ENCODE peak calls at places on chromosomes 1 and 21, in six cellular contexts. One of them, this sample, is unnamed.

GRCh38 chr1:168689726-168690602 is 39.0 kb downstream of the DPT start:
- DNase-seq in mammary epithelial cell: peak
- DNase-seq in psoas muscle: no peak
- DNase-seq in neural progenitor cell: no peak
- DNase-seq in sigmoid colon: no peak
- DNase-seq in CD8-positive, alpha-beta memory T cell: no peak
- DNase-seq in this sample: no peak

GRCh38 chr21:44618504-44618903 is 6.6 kb downstream of the KRTAP10-8 start:
- DNase-seq in mammary epithelial cell: no peak
- DNase-seq in psoas muscle: peak
- DNase-seq in neural progenitor cell: no peak
- DNase-seq in sigmoid colon: peak
- DNase-seq in CD8-positive, alpha-beta memory T cell: no peak
- DNase-seq in this sample: no peak

GRCh38 chr1:155184835-155185782 is 11.5 kb downstream of the TRIM46 start:
- DNase-seq in mammary epithelial cell: no peak
- DNase-seq in psoas muscle: no peak
- DNase-seq in neural progenitor cell: no peak
- DNase-seq in sigmoid colon: peak
- DNase-seq in CD8-positive, alpha-beta memory T cell: no peak
- DNase-seq in this sample: no peak

GRCh38 chr21:29176721-29177120 is 46.3 kb downstream of the MAP3K7CL start:
- DNase-seq in mammary epithelial cell: no peak
- DNase-seq in psoas muscle: no peak
- DNase-seq in neural progenitor cell: no peak
- DNase-seq in sigmoid colon: no peak
- DNase-seq in CD8-positive, alpha-beta memory T cell: no peak
- DNase-seq in this sample: no peak

GRCh38 chr1:245876586-245876985 is 630.5 kb downstream of the SMYD3 start:
- DNase-seq in mammary epithelial cell: no peak
- DNase-seq in psoas muscle: no peak
- DNase-seq in neural progenitor cell: no peak
- DNase-seq in sigmoid colon: no peak
- DNase-seq in CD8-positive, alpha-beta memory T cell: no peak
- DNase-seq in this sample: no peak

GRCh38 chr1:236913371-236914037 is 90.7 kb downstream of the MT1HL1 start:
- DNase-seq in mammary epithelial cell: peak
- DNase-seq in psoas muscle: no peak
- DNase-seq in neural progenitor cell: no peak
- DNase-seq in sigmoid colon: no peak
- DNase-seq in CD8-positive, alpha-beta memory T cell: no peak
- DNase-seq in this sample: no peak

GRCh38 chr1:183987593-183988318 is 49.8 kb downstream of the COLGALT2 start:
- DNase-seq in mammary epithelial cell: no peak
- DNase-seq in psoas muscle: no peak
- DNase-seq in neural progenitor cell: no peak
- DNase-seq in sigmoid colon: no peak
- DNase-seq in CD8-positive, alpha-beta memory T cell: no peak
- DNase-seq in this sample: no peak

GRCh38 chr1:87325982-87326738 is 2.5 kb upstream of the LMO4 start:
- DNase-seq in mammary epithelial cell: peak
- DNase-seq in psoas muscle: no peak
- DNase-seq in neural progenitor cell: peak
- DNase-seq in sigmoid colon: no peak
- DNase-seq in CD8-positive, alpha-beta memory T cell: peak
- DNase-seq in this sample: no peak

GRCh38 chr1:210272666-210273065 is 40.1 kb downstream of the SERTAD4 start:
- DNase-seq in mammary epithelial cell: no peak
- DNase-seq in psoas muscle: no peak
- DNase-seq in neural progenitor cell: peak
- DNase-seq in sigmoid colon: no peak
- DNase-seq in CD8-positive, alpha-beta memory T cell: no peak
- DNase-seq in this sample: no peak

GRCh38 chr1:9842781-9843575 is 19.2 kb upstream of the CLSTN1 start:
- DNase-seq in mammary epithelial cell: no peak
- DNase-seq in psoas muscle: no peak
- DNase-seq in neural progenitor cell: no peak
- DNase-seq in sigmoid colon: no peak
- DNase-seq in CD8-positive, alpha-beta memory T cell: no peak
- DNase-seq in this sample: no peak

GRCh38 chr1:934991-935750 is 11.4 kb downstream of the SAMD11 start:
- DNase-seq in mammary epithelial cell: no peak
- DNase-seq in psoas muscle: no peak
- DNase-seq in neural progenitor cell: no peak
- DNase-seq in sigmoid colon: no peak
- DNase-seq in CD8-positive, alpha-beta memory T cell: no peak
- DNase-seq in this sample: no peak

GRCh38 chr1:198169704-198170103 is 12.9 kb downstream of the NEK7 start:
- DNase-seq in mammary epithelial cell: peak
- DNase-seq in psoas muscle: no peak
- DNase-seq in neural progenitor cell: no peak
- DNase-seq in sigmoid colon: no peak
- DNase-seq in CD8-positive, alpha-beta memory T cell: no peak
- DNase-seq in this sample: no peak

GRCh38 chr21:41824466-41825207 is 54.5 kb downstream of the PRDM15 start:
- DNase-seq in mammary epithelial cell: no peak
- DNase-seq in psoas muscle: no peak
- DNase-seq in neural progenitor cell: no peak
- DNase-seq in sigmoid colon: no peak
- DNase-seq in CD8-positive, alpha-beta memory T cell: no peak
- DNase-seq in this sample: no peak

GRCh38 chr1:1391225-1391624 is 7.9 kb downstream of the CCNL2 start:
- DNase-seq in mammary epithelial cell: no peak
- DNase-seq in psoas muscle: no peak
- DNase-seq in neural progenitor cell: no peak
- DNase-seq in sigmoid colon: no peak
- DNase-seq in CD8-positive, alpha-beta memory T cell: no peak
- DNase-seq in this sample: no peak

GRCh38 chr1:64423526-64423925 is 46.4 kb upstream of the CACHD1 start:
- DNase-seq in mammary epithelial cell: no peak
- DNase-seq in psoas muscle: no peak
- DNase-seq in neural progenitor cell: no peak
- DNase-seq in sigmoid colon: no peak
- DNase-seq in CD8-positive, alpha-beta memory T cell: no peak
- DNase-seq in this sample: no peak

GRCh38 chr1:223707270-223708000 is 4.9 kb upstream of the CAPN2 start:
- DNase-seq in mammary epithelial cell: peak
- DNase-seq in psoas muscle: peak
- DNase-seq in neural progenitor cell: no peak
- DNase-seq in sigmoid colon: peak
- DNase-seq in CD8-positive, alpha-beta memory T cell: no peak
- DNase-seq in this sample: no peak

GRCh38 chr1:83102630-83103071 is 896.3 kb downstream of the TTLL7 start:
- DNase-seq in mammary epithelial cell: no peak
- DNase-seq in psoas muscle: no peak
- DNase-seq in neural progenitor cell: no peak
- DNase-seq in sigmoid colon: no peak
- DNase-seq in CD8-positive, alpha-beta memory T cell: no peak
- DNase-seq in this sample: no peak

GRCh38 chr1:168428063-168428731 is 115.6 kb downstream of the XCL2 start:
- DNase-seq in mammary epithelial cell: no peak
- DNase-seq in psoas muscle: peak
- DNase-seq in neural progenitor cell: no peak
- DNase-seq in sigmoid colon: peak
- DNase-seq in CD8-positive, alpha-beta memory T cell: no peak
- DNase-seq in this sample: no peak

GRCh38 chr21:27475363-27475955 is 508.6 kb upstream of the ADAMTS5 start:
- DNase-seq in mammary epithelial cell: no peak
- DNase-seq in psoas muscle: no peak
- DNase-seq in neural progenitor cell: no peak
- DNase-seq in sigmoid colon: no peak
- DNase-seq in CD8-positive, alpha-beta memory T cell: no peak
- DNase-seq in this sample: no peak

GRCh38 chr1:111515291-111516007 is 12.0 kb upstream of the ADORA3 start:
- DNase-seq in mammary epithelial cell: peak
- DNase-seq in psoas muscle: peak
- DNase-seq in neural progenitor cell: no peak
- DNase-seq in sigmoid colon: peak
- DNase-seq in CD8-positive, alpha-beta memory T cell: no peak
- DNase-seq in this sample: no peak

GRCh38 chr1:2642131-2642559 is 9.3 kb upstream of the MMEL1 start:
- DNase-seq in mammary epithelial cell: no peak
- DNase-seq in psoas muscle: no peak
- DNase-seq in neural progenitor cell: no peak
- DNase-seq in sigmoid colon: peak
- DNase-seq in CD8-positive, alpha-beta memory T cell: no peak
- DNase-seq in this sample: no peak

GRCh38 chr1:3222042-3222692 is 153.2 kb downstream of the PRDM16 start:
- DNase-seq in mammary epithelial cell: no peak
- DNase-seq in psoas muscle: no peak
- DNase-seq in neural progenitor cell: no peak
- DNase-seq in sigmoid colon: no peak
- DNase-seq in CD8-positive, alpha-beta memory T cell: no peak
- DNase-seq in this sample: no peak

GRCh38 chr1:19814244-19814661 is 830 bp downstream of the RNF186 start:
- DNase-seq in mammary epithelial cell: no peak
- DNase-seq in psoas muscle: no peak
- DNase-seq in neural progenitor cell: no peak
- DNase-seq in sigmoid colon: no peak
- DNase-seq in CD8-positive, alpha-beta memory T cell: no peak
- DNase-seq in this sample: no peak
- H3K27ac ChIP-seq in mammary epithelial cell: no peak
- H3K27ac ChIP-seq in psoas muscle: no peak
- H3K27ac ChIP-seq in neural progenitor cell: no peak
- H3K27ac ChIP-seq in sigmoid colon: no peak
- H3K27ac ChIP-seq in CD8-positive, alpha-beta memory T cell: no peak
- H3K27ac ChIP-seq in this sample: no peak

DNA sequence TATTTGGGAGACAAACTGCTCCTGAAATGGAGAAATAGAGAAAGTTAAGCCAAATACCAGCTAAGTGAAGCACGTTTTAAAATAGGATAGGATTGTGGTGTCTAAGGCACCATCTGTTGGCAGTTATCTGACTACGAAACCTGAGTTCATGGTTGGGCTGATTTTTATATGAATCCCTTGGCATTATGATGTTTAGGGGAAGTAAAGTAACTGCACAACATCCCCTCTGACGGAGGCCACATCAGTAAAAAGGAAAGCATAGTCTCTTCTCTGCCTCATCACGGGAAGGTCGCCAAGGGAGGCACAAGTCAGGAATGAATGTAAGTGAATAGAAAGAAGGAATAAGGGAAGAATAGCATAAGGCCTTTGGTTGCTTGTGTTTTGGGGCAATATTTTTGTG is 128.0 kb downstream of the PRRX1 start:
- DNase-seq in mammary epithelial cell: no peak
- DNase-seq in psoas muscle: no peak
- DNase-seq in neural progenitor cell: no peak
- DNase-seq in sigmoid colon: no peak
- DNase-seq in CD8-positive, alpha-beta memory T cell: no peak
- DNase-seq in this sample: no peak
- H3K27ac ChIP-seq in mammary epithelial cell: no peak
- H3K27ac ChIP-seq in psoas muscle: no peak
- H3K27ac ChIP-seq in neural progenitor cell: no peak
- H3K27ac ChIP-seq in sigmoid colon: no peak
- H3K27ac ChIP-seq in CD8-positive, alpha-beta memory T cell: no peak
- H3K27ac ChIP-seq in this sample: no peak

DNA sequence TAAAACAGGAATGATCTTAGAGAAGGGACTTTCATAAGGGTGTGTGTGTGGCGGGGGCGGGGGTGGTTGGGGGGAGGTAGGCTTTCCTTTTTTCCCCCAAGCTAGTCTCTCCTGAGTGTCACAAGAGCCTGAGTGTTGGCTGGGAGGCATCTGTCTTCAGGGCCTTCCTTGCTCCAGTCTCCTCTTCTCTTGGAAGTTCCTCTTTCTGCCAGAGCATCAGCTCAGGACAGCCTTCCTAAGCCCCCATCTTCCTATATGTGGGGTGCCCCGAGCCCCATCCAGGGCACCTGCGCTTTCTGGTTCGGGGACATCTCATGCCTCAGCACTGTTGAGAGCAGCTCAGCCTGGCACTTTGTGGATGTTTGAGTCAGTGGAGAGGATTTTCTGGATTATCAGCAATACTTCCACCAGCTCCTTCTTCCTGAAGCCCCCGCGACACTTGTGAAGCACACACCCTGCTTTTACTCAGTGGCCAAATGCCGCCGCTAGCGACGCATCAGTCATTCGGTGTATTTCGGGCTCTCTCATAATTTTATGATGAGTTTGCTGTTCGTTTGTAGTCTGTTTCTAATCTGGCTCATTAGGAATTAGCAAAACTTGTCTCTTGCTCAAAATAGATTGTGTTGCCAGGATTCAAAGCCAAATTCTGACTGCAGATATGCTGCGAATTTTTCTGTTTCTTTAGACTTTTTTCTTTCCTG is 61.7 kb downstream of the GALNT2 start:
- DNase-seq in mammary epithelial cell: no peak
- DNase-seq in psoas muscle: no peak
- DNase-seq in neural progenitor cell: no peak
- DNase-seq in sigmoid colon: no peak
- DNase-seq in CD8-positive, alpha-beta memory T cell: no peak
- DNase-seq in this sample: no peak
- H3K27ac ChIP-seq in mammary epithelial cell: no peak
- H3K27ac ChIP-seq in psoas muscle: no peak
- H3K27ac ChIP-seq in neural progenitor cell: no peak
- H3K27ac ChIP-seq in sigmoid colon: no peak
- H3K27ac ChIP-seq in CD8-positive, alpha-beta memory T cell: no peak
- H3K27ac ChIP-seq in this sample: no peak

GRCh38 chr1:95731466-95731865 is 497.5 kb downstream of the RWDD3 start:
- DNase-seq in mammary epithelial cell: peak
- DNase-seq in psoas muscle: no peak
- DNase-seq in neural progenitor cell: no peak
- DNase-seq in sigmoid colon: no peak
- DNase-seq in CD8-positive, alpha-beta memory T cell: no peak
- DNase-seq in this sample: no peak
- H3K27ac ChIP-seq in mammary epithelial cell: peak
- H3K27ac ChIP-seq in psoas muscle: no peak
- H3K27ac ChIP-seq in neural progenitor cell: no peak
- H3K27ac ChIP-seq in sigmoid colon: no peak
- H3K27ac ChIP-seq in CD8-positive, alpha-beta memory T cell: no peak
- H3K27ac ChIP-seq in this sample: no peak

This sample was measured in substantia nigra.